ENCODE peak calls at places on chromosome 6, in six cellular contexts. R, P, I, D, N and E are unnamed samples.

GRCh38 chr6:54802775-54803631 is 43.6 kb upstream of the FAM83B start:
- DNase-seq in P (peak), I (no peak), D (no peak), R (no peak), N (no peak), E (no peak)

GRCh38 chr6:11493979-11494378 is 43.6 kb upstream of the TMEM170B start:
- DNase-seq in N (no peak), R (no peak), P (no peak), D (no peak), I (no peak), E (no peak)

GRCh38 chr6:168874637-168875036 is 379.0 kb downstream of the THBS2 start:
- DNase-seq in R (no peak), P (no peak), I (no peak), D (no peak), N (no peak), E (no peak)

GRCh38 chr6:33632603-33633039 is 11.5 kb downstream of the ITPR3 start:
- DNase-seq in R (peak), P (peak), I (no peak), D (peak), N (no peak), E (peak)

GRCh38 chr6:53048431-53049195 is 16.6 kb upstream of the FBXO9 start:
- DNase-seq in D (no peak), I (no peak), R (no peak), P (no peak), N (no peak), E (no peak)

GRCh38 chr6:162882817-162883481 is 155.2 kb downstream of the PACRG start:
- DNase-seq in I (no peak), D (no peak), R (no peak), P (no peak), N (no peak), E (no peak)

GRCh38 chr6:15996030-15996429 is 132.9 kb upstream of the MYLIP start:
- DNase-seq in D (no peak), I (no peak), P (no peak), R (no peak), N (no peak), E (no peak)

GRCh38 chr6:20700375-20700774 is 166.1 kb downstream of the CDKAL1 start:
- DNase-seq in P (no peak), R (no peak), N (no peak), I (no peak), D (no peak), E (no peak)

GRCh38 chr6:141956046-141956761 is 176.5 kb upstream of the GJE1 start:
- DNase-seq in D (no peak), N (no peak), I (no peak), P (peak), R (no peak), E (no peak)

GRCh38 chr6:4091926-4092325 is 13.0 kb upstream of the FAM217A start:
- DNase-seq in I (no peak), N (no peak), D (no peak), P (no peak), R (no peak), E (no peak)

GRCh38 chr6:119749341-119749740 is 399.8 kb upstream of the MAN1A1 start:
- DNase-seq in D (no peak), R (no peak), I (no peak), N (no peak), P (no peak), E (no peak)

GRCh38 chr6:11370191-11371018 is 137.9 kb upstream of the NEDD9 start:
- DNase-seq in N (no peak), D (no peak), I (no peak), R (no peak), P (no peak), E (no peak)

GRCh38 chr6:80179691-80180090 is 73.2 kb downstream of the BCKDHB start:
- DNase-seq in D (no peak), R (no peak), P (no peak), N (no peak), I (no peak), E (no peak)

GRCh38 chr6:16296061-16296670 is 57.8 kb downstream of the GMPR start:
- DNase-seq in P (no peak), N (no peak), I (no peak), R (no peak), D (no peak), E (no peak)

GRCh38 chr6:150857062-150857905 is 8.2 kb upstream of the MTHFD1L start:
- DNase-seq in P (peak), D (no peak), R (no peak), N (no peak), I (no peak), E (no peak)

GRCh38 chr6:21587925-21588811 is 5.4 kb upstream of the SOX4 start:
- DNase-seq in P (peak), D (no peak), N (peak), R (no peak), I (no peak), E (peak)

GRCh38 chr6:107550241-107550840 is 60.4 kb downstream of the SOBP start:
- DNase-seq in I (no peak), P (no peak), N (no peak), R (no peak), D (no peak), E (no peak)

GRCh38 chr6:140178550-140179334 is 804.3 kb upstream of the CITED2 start:
- DNase-seq in N (no peak), P (peak), I (no peak), D (no peak), R (no peak), E (no peak)

GRCh38 chr6:13454286-13455221 is 32.8 kb downstream of the GFOD1 start:
- DNase-seq in N (no peak), D (peak), P (peak), I (peak), R (peak), E (peak)

GRCh38 chr6:163324928-163325784 is 89.4 kb upstream of the QKI start:
- DNase-seq in D (no peak), N (no peak), I (peak), R (no peak), P (peak), E (no peak)

GRCh38 chr6:29708432-29709177 is 14.6 kb upstream of the HLA-F start:
- DNase-seq in I (no peak), R (peak), N (no peak), D (no peak), P (no peak), E (peak)

GRCh38 chr6:52786249-52786956 is 17.2 kb downstream of the GSTA1 start:
- DNase-seq in N (no peak), D (no peak), P (no peak), R (no peak), I (no peak), E (no peak)

GRCh38 chr6:57423468-57423867 is 106.0 kb downstream of the PRIM2 start:
- DNase-seq in D (no peak), P (no peak), N (no peak), I (no peak), R (no peak), E (no peak)

GRCh38 chr6:17583811-17584210 is 16.3 kb upstream of the FAM8A1 start:
- DNase-seq in D (no peak), R (no peak), P (peak), I (no peak), N (no peak), E (no peak)

GRCh38 chr6:109606362-109606761 is 84.6 kb downstream of the AK9 start:
- DNase-seq in P (no peak), R (no peak), I (no peak), D (no peak), N (no peak), E (no peak)

GRCh38 chr6:14713008-14713452 is 532.8 kb upstream of the JARID2 start:
- DNase-seq in I (peak), P (peak), D (no peak), N (no peak), R (no peak), E (no peak)

GRCh38 chr6:53869964-53870363 is 75.2 kb downstream of the LRRC1 start:
- DNase-seq in D (no peak), N (no peak), R (no peak), P (no peak), I (no peak), E (no peak)

GRCh38 chr6:101102702-101103101 is 221.6 kb upstream of the ASCC3 start:
- DNase-seq in R (no peak), I (no peak), D (no peak), P (no peak), N (no peak), E (no peak)

GRCh38 chr6:168157272-168158007 is 78.4 kb upstream of the FRMD1 start:
- DNase-seq in N (no peak), I (peak), R (no peak), P (peak), D (no peak), E (no peak)

GRCh38 chr6:66508433-66508832 is 801.4 kb upstream of the EYS start:
- DNase-seq in I (no peak), D (no peak), R (no peak), P (peak), N (no peak), E (no peak)